ENCODE peak calls at places on chromosomes 13 and 19, in six cellular contexts. Y is H1, U is K562, X is HCT116, D is HepG2, R is NT2/D1. Z is an unnamed sample.

GRCh38 chr19:54684537-54684936 is 21.8 kb downstream of the LILRB4 start:
- DNase-seq in Y (no peak), U (peak; percentile 46), X (no peak), D (peak; percentile 49), R (peak; percentile 57), Z (no peak)

GRCh38 chr13:40537146-40537895 is 129.1 kb downstream of the FOXO1 start:
- DNase-seq in Y (no peak), U (no peak), X (no peak), D (no peak), R (no peak), Z (no peak)

GRCh38 chr19:54188224-54188871 is 1.0 kb downstream of the MBOAT7 start:
- DNase-seq in Y (no peak), U (peak; percentile 71), X (no peak), D (no peak), R (no peak), Z (no peak)

GRCh38 chr19:5080030-5080644 is 111.2 kb downstream of the KDM4B start:
- DNase-seq in Y (no peak), U (no peak), X (no peak), D (no peak), R (no peak), Z (no peak)

GRCh38 chr13:94232956-94233355 is 246.5 kb downstream of the DCT start:
- DNase-seq in Y (no peak), U (no peak), X (no peak), D (no peak), R (no peak), Z (no peak)

GRCh38 chr13:24267283-24267682 is 42.1 kb upstream of the C1QTNF9 start:
- DNase-seq in Y (no peak), U (no peak), X (no peak), D (no peak), R (no peak), Z (peak; percentile 30)

GRCh38 chr13:51324714-51325440 is 14.6 kb upstream of the SERPINE3 start:
- DNase-seq in Y (no peak), U (no peak), X (no peak), D (no peak), R (no peak), Z (no peak)

GRCh38 chr13:108962652-108963051 is 333.2 kb downstream of the MYO16 start:
- DNase-seq in Y (no peak), U (no peak), X (no peak), D (no peak), R (no peak), Z (no peak)

GRCh38 chr19:19459099-19459498 is 53.6 kb downstream of the GATAD2A start:
- DNase-seq in Y (no peak), U (no peak), X (no peak), D (no peak), R (no peak), Z (no peak)

GRCh38 chr13:105543742-105544141 is 991.7 kb downstream of the EFNB2 start:
- DNase-seq in Y (no peak), U (no peak), X (no peak), D (no peak), R (no peak), Z (no peak)

GRCh38 chr13:53778937-53779336 is 750.3 kb downstream of the OLFM4 start:
- DNase-seq in Y (no peak), U (no peak), X (no peak), D (no peak), R (no peak), Z (no peak)

GRCh38 chr13:70960841-70961443 is 852.7 kb upstream of the KLHL1 start:
- DNase-seq in Y (no peak), U (no peak), X (no peak), D (peak; percentile 18), R (no peak), Z (peak; percentile 3)

GRCh38 chr13:60514891-60515290 is 117.9 kb downstream of the TDRD3 start:
- DNase-seq in Y (no peak), U (no peak), X (no peak), D (no peak), R (no peak), Z (no peak)

GRCh38 chr19:11767633-11768133 is 883 bp downstream of the ZNF441 start:
- DNase-seq in Y (no peak), U (peak; percentile 35), X (no peak), D (peak; percentile 72), R (no peak), Z (peak; percentile 31)

GRCh38 chr19:3336680-3337523 is 29.5 kb upstream of the NFIC start:
- DNase-seq in Y (no peak), U (no peak), X (no peak), D (peak; percentile 24), R (no peak), Z (no peak)

GRCh38 chr19:58563034-58563573 is 4.7 kb upstream of the UBE2M start:
- DNase-seq in Y (no peak), U (no peak), X (no peak), D (no peak), R (no peak), Z (no peak)

GRCh38 chr19:34589730-34590129 is 87.2 kb downstream of the SCGB2B2 start:
- DNase-seq in Y (no peak), U (no peak), X (no peak), D (no peak), R (no peak), Z (no peak)

GRCh38 chr13:21546372-21546771 is 57.6 kb downstream of the MICU2 start:
- DNase-seq in Y (no peak), U (no peak), X (no peak), D (no peak), R (no peak), Z (no peak)

GRCh38 chr13:100382787-100383186 is 205.8 kb downstream of the GGACT start:
- DNase-seq in Y (no peak), U (no peak), X (no peak), D (no peak), R (no peak), Z (no peak)

GRCh38 chr19:44602071-44602470 is 11.3 kb upstream of the IGSF23 start:
- DNase-seq in Y (no peak), U (no peak), X (no peak), D (no peak), R (no peak), Z (no peak)

DNA sequence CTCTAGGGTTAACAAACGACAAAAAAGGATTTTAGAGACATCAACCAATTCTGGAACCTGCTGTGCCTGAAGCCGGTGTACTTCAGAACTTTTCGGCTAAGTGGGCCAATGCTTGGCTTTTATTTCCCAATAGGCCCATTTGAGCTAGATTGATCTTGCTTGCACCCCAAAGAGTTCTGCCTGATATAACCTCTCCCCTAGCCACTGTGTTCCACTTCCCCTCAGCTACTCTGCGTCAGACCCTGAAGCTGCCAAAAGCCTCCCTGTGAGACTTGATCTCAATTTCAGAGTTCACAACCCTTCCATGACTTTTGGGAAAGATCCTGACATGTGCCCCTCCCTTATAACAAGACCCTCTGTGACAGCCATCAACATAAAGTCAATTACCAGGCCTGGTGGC is 5.6 kb upstream of the SIGLEC14 start:
- DNase-seq in Y (no peak), U (no peak), X (no peak), D (no peak), R (no peak), Z (no peak)
- TF ChIP-seq ZNF274 in Y (no peak), U (no peak), X (no peak), D (no peak), R (no peak), Z (no peak)

GRCh38 chr13:49298903-49299605 is 51.3 kb downstream of the CDADC1 start:
- DNase-seq in Y (no peak), U (no peak), X (no peak), D (peak; percentile 95), R (no peak), Z (no peak)
- TF ChIP-seq ZNF274 in Y (no peak), U (no peak), X (no peak), D (no peak), R (no peak), Z (no peak)

DNA sequence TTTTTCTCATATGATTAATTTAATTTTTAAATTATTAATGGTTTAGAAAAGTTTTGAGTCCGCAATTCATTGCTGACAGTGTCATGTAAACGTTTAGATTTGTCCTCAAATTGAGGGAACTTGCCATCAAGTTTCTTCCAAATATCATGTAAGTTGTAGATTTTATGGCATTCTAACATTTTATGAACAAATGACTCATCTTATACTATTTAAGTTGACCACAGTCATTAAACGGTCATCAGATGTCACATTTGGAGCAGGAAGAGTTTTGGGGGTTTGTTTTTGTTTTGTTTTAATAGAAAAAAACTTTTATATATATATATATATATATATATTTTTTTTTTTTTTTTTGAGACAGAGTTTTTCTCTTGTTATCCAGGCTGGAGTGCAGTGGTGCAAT is 4.3 kb downstream of the ZNF114 start:
- DNase-seq in Y (no peak), U (no peak), X (no peak), D (no peak), R (no peak), Z (no peak)
- TF ChIP-seq ZNF274 in Y (no peak), U (no peak), X (no peak), D (no peak), R (no peak), Z (no peak)

GRCh38 chr19:16581971-16582343 is 9.7 kb upstream of the SLC35E1 start:
- DNase-seq in Y (no peak), U (no peak), X (no peak), D (no peak), R (no peak), Z (no peak)
- TF ChIP-seq ZNF274 in Y (no peak), U (no peak), X (no peak), D (no peak), R (no peak), Z (no peak)

DNA sequence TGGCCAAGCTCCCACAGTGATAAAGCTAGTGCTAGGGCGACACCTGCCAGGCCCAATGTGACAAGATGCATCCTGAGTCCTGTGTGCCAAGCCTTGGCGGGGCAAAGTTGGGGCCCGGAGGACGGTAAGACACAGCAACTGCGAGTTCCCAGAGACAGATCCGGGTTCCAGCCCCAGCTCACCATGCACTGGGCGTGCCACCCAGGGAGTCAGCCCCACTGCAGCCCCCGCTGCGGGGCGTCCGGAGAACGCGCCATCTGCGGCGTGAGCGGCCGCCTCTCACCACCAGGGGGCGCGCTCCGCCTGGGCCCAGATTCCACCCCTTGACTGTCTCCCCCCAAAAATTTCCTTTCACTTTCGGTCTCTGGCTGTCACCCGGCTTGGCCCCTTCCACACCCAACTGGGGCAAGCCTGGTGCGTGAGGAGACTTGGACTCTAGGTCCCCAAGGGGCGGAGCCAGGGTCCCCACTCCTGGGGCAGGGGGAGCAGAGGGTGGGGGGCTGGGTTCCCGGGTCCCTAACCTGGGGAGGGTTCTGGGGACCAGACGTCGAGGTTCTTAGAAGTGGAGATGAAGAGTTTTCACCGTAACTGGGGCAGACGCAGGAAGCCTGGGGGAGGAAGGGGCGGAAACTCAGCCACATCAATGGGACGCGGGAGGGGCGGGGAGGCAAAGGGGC is at the start of gene FLT3LG:
- DNase-seq in Y (no peak), U (peak; percentile 88), X (no peak), D (peak; percentile 46), R (no peak), Z (no peak)
- TF ChIP-seq ZNF274 in Y (no peak), U (no peak), X (no peak), D (no peak), R (no peak), Z (no peak)

DNA sequence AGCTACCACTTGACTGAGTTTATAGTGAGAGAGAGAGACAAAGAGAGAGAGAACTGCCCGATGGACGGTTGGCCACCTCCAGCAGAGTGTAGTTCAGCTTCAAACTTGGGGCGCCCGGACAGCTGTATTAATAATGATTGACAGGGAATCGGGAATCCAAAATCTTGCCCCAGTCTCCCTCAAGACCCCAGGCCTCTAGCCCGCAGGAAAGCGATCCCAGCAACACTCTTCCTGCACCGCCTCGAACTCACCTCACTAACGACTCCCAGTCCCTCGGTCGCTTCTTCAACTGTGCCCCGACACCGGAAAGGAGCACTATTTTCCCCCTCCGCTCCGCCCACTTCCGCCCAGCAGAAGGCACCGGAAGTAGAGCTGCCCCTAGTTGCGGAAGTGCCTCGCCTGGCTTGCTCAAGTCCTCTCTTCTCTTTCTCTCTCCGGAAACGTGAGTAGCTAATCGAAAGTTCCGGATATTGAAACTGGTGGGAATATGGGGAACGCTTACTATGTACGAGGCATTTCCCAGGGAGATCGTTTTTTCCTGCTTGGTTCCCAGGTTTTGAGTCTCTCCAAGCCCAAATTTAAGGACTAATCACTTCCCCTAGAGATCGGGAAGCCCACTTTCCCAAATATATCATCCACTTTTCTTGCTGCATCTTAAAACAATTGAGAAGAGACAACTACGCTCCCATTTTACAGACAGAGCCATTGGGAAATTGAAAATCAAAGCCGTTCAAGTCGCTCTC is at the start of gene NOSIP:
- DNase-seq in Y (peak; percentile 89), U (peak; percentile 87), X (peak; percentile 95), D (peak; percentile 93), R (peak; percentile 92), Z (peak; percentile 89)
- TF ChIP-seq ZNF274 in Y (no peak), U (no peak), X (no peak), D (no peak), R (no peak), Z (no peak)